ENCODE peak calls at places on chromosomes 3 and 15, in nine cellular contexts. M is HL-60; X is fibroblast of mammary gland; Q is spleen; Y is tibial artery; O is body of pancreas; P is cardiac fibroblast; W is CD8-positive, alpha-beta T cell; V is left lung. T is an unnamed sample.

GRCh38 chr3:116905805-116906204 is 196.2 kb downstream of the TUSC7 start:
- DNase-seq in M (no peak), X (peak; percentile 20), Q (no peak), Y (no peak), O (no peak), P (no peak), W (no peak), V (no peak), T (no peak)

GRCh38 chr3:37913531-37913930 is 51.9 kb downstream of the CTDSPL start:
- DNase-seq in M (no peak), X (no peak), Q (no peak), Y (no peak), O (no peak), P (no peak), W (no peak), V (no peak), T (no peak)

GRCh38 chr3:147008886-147009285 is 397.5 kb downstream of the ZIC4 start:
- DNase-seq in M (no peak), X (peak; percentile 51), Q (no peak), Y (no peak), O (peak; percentile 63), P (no peak), W (no peak), V (no peak), T (no peak)

GRCh38 chr3:160226026-160226739 is 961 bp downstream of the C3orf80 start:
- DNase-seq in M (no peak), X (no peak), Q (no peak), Y (no peak), O (peak; percentile 16), P (no peak), W (no peak), V (no peak), T (no peak)

GRCh38 chr15:47188766-47189507 is 528.4 kb upstream of the SEMA6D start:
- DNase-seq in M (no peak), X (no peak), Q (no peak), Y (no peak), O (no peak), P (no peak), W (no peak), V (no peak), T (no peak)

GRCh38 chr3:171001957-171002694 is 24.4 kb downstream of the SLC2A2 start:
- DNase-seq in M (no peak), X (peak; percentile 39), Q (no peak), Y (no peak), O (peak; percentile 57), P (peak; percentile 26), W (no peak), V (no peak), T (no peak)

GRCh38 chr15:90151989-90152645 is 49.0 kb upstream of the SEMA4B start:
- DNase-seq in M (no peak), X (no peak), Q (no peak), Y (no peak), O (peak; percentile 82), P (no peak), W (no peak), V (no peak), T (no peak)

GRCh38 chr15:63551400-63551799 is 45.8 kb upstream of the FBXL22 start:
- DNase-seq in M (no peak), X (peak; percentile 72), Q (no peak), Y (no peak), O (peak; percentile 61), P (peak; percentile 51), W (no peak), V (no peak), T (no peak)

GRCh38 chr3:58434990-58435389 is 1.4 kb upstream of the PDHB start:
- DNase-seq in M (no peak), X (peak; percentile 55), Q (no peak), Y (no peak), O (peak; percentile 26), P (peak; percentile 82), W (no peak), V (no peak), T (no peak)

GRCh38 chr3:39381432-39381831 is 1.7 kb upstream of the SLC25A38 start:
- DNase-seq in M (no peak), X (no peak), Q (no peak), Y (no peak), O (peak; percentile 88), P (no peak), W (no peak), V (no peak), T (no peak)

GRCh38 chr3:177725165-177725564 is 527.9 kb upstream of the TBL1XR1 start:
- DNase-seq in M (peak; percentile 49), X (no peak), Q (no peak), Y (no peak), O (no peak), P (no peak), W (no peak), V (no peak), T (no peak)

GRCh38 chr3:39234705-39235104 is 42.3 kb upstream of the XIRP1 start:
- DNase-seq in M (no peak), X (no peak), Q (no peak), Y (no peak), O (no peak), P (no peak), W (peak; percentile 22), V (no peak), T (no peak)

GRCh38 chr3:36738701-36739100 is 25.7 kb downstream of the DCLK3 start:
- DNase-seq in M (no peak), X (no peak), Q (no peak), Y (no peak), O (no peak), P (peak; percentile 18), W (no peak), V (no peak), T (no peak)

GRCh38 chr3:51678685-51679084 is 7.6 kb downstream of the TEX264 start:
- DNase-seq in M (no peak), X (no peak), Q (no peak), Y (no peak), O (no peak), P (no peak), W (no peak), V (no peak), T (no peak)

GRCh38 chr3:14425574-14426304 is 23.3 kb downstream of the SLC6A6 start:
- DNase-seq in M (peak; percentile 79), X (no peak), Q (peak; percentile 92), Y (no peak), O (no peak), P (no peak), W (peak; percentile 45), V (peak; percentile 70), T (no peak)

GRCh38 chr15:51647128-51647562 is 24.6 kb upstream of the DMXL2 start:
- DNase-seq in M (peak; percentile 86), X (peak; percentile 69), Q (no peak), Y (peak; percentile 78), O (peak; percentile 21), P (peak; percentile 71), W (no peak), V (peak; percentile 79), T (peak; percentile 7)

GRCh38 chr3:165195628-165196576 is at the start of gene SLITRK3:
- DNase-seq in M (no peak), X (no peak), Q (no peak), Y (peak; percentile 37), O (no peak), P (no peak), W (no peak), V (no peak), T (no peak)

GRCh38 chr15:94840794-94841587 is 609.6 kb downstream of the MCTP2 start:
- DNase-seq in M (no peak), X (peak; percentile 3), Q (no peak), Y (peak; percentile 94), O (no peak), P (peak; percentile 21), W (no peak), V (no peak), T (no peak)

GRCh38 chr15:73270366-73271097 is 98.2 kb downstream of the HCN4 start:
- DNase-seq in M (no peak), X (peak; percentile 21), Q (no peak), Y (no peak), O (no peak), P (no peak), W (no peak), V (no peak), T (no peak)

GRCh38 chr3:116849261-116849688 is 139.7 kb downstream of the TUSC7 start:
- DNase-seq in M (no peak), X (no peak), Q (no peak), Y (no peak), O (no peak), P (no peak), W (no peak), V (no peak), T (no peak)

GRCh38 chr3:141410408-141410807 is 42.1 kb downstream of the ZBTB38 start:
- DNase-seq in M (no peak), X (peak; percentile 75), Q (no peak), Y (no peak), O (peak; percentile 75), P (peak; percentile 90), W (no peak), V (no peak), T (no peak)
- H3K4me3 ChIP-seq in M (no peak overlapping the region), X (no peak overlapping the region), Q (no peak overlapping the region), Y (no peak overlapping the region), O (no peak overlapping the region), P (no peak overlapping the region), W (no peak overlapping the region), V (no peak overlapping the region), T (no peak overlapping the region)

DNA sequence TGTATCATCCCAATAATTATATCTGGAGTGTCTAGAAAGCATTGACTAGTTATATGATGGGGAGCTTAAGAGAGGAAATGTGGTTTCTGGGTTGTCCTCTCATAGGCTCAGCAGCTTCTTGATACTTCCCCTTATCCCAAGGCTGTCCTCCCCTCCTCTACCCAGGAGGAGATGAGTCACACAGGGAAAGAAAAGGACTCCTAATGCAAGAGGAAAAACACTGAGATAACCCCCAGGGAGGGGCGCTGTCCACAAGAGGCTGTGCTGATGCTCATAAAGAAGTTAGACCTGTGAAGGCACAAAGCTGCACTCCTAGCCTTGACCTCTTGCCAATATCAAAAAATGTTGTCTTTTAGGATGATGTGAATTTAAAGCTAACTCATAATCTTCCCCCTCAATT is 28.8 kb upstream of the GYG1 start:
- DNase-seq in M (peak; percentile 73), X (peak; percentile 86), Q (no peak), Y (no peak), O (no peak), P (peak; percentile 91), W (no peak), V (no peak), T (peak; percentile 42)
- TF ChIP-seq CTCF in M (no peak), X (peak; percentile 25), Q (no peak), Y (no peak), O (no peak), P (peak; percentile 10), W (no peak), V (no peak), T (no peak)

GRCh38 chr15:74365619-74366445 is 1.6 kb downstream of the CYP11A1 start:
- DNase-seq in M (peak; percentile 14), X (peak; percentile 74), Q (no peak), Y (peak; percentile 66), O (peak; percentile 32), P (peak; percentile 72), W (peak; percentile 27), V (no peak), T (no peak)
- H3K4me3 ChIP-seq in M (peak overlapping the region; percentile 39), X (peak overlapping the region; percentile 59), Q (peak overlapping the region; percentile 56), Y (peak overlapping the region; percentile 44), O (no peak overlapping the region), P (peak overlapping the region; percentile 50), W (peak overlapping the region; percentile 52), V (peak overlapping the region; percentile 51), T (peak overlapping the region; percentile 40)

GRCh38 chr3:42839616-42840015 is 30.4 kb downstream of the ACKR2 start:
- DNase-seq in M (peak; percentile 42), X (peak; percentile 78), Q (no peak), Y (no peak), O (peak; percentile 43), P (peak; percentile 75), W (peak; percentile 32), V (no peak), T (peak; percentile 29)
- TF ChIP-seq CTCF in M (peak; percentile 57), X (peak; percentile 83), Q (peak; percentile 70), Y (peak; percentile 89), O (peak; percentile 92), P (peak; percentile 81), W (peak; percentile 64), V (peak; percentile 84), T (peak; percentile 50)